ENCODE peak calls at places on chromosomes 5 and 9, in eight cellular contexts. One of them, this sample, is unnamed.

GRCh38 chr5:32217886-32218396 is 43.8 kb upstream of the GOLPH3 start:
- DNase-seq in mesenchymal stem cell: peak; percentile 17
- DNase-seq in CD8-positive, alpha-beta memory T cell: no peak
- DNase-seq in lower lobe of right lung: no peak
- DNase-seq in neural progenitor cell: peak; percentile 42
- DNase-seq in iPS DF 6.9: no peak
- DNase-seq in prostate gland: peak; percentile 64
- DNase-seq in breast epithelium: peak; percentile 37
- DNase-seq in this sample: no peak

GRCh38 chr9:128689820-128690683 is 1.0 kb downstream of the SET start:
- DNase-seq in mesenchymal stem cell: peak; percentile 63
- DNase-seq in iPS DF 6.9: no peak
- DNase-seq in breast epithelium: no peak
- DNase-seq in lower lobe of right lung: peak; percentile 51
- DNase-seq in CD8-positive, alpha-beta memory T cell: peak; percentile 48
- DNase-seq in prostate gland: peak; percentile 38
- DNase-seq in neural progenitor cell: peak; percentile 79
- DNase-seq in this sample: peak; percentile 82

GRCh38 chr5:155089649-155090048 is 76.1 kb downstream of the KIF4B start:
- DNase-seq in breast epithelium: no peak
- DNase-seq in mesenchymal stem cell: peak; percentile 9
- DNase-seq in neural progenitor cell: no peak
- DNase-seq in iPS DF 6.9: no peak
- DNase-seq in CD8-positive, alpha-beta memory T cell: no peak
- DNase-seq in prostate gland: no peak
- DNase-seq in lower lobe of right lung: no peak
- DNase-seq in this sample: no peak

GRCh38 chr5:81819556-81820314 is 68.8 kb upstream of the SSBP2 start:
- DNase-seq in mesenchymal stem cell: no peak
- DNase-seq in lower lobe of right lung: no peak
- DNase-seq in neural progenitor cell: no peak
- DNase-seq in prostate gland: no peak
- DNase-seq in CD8-positive, alpha-beta memory T cell: no peak
- DNase-seq in breast epithelium: no peak
- DNase-seq in iPS DF 6.9: no peak
- DNase-seq in this sample: no peak

GRCh38 chr9:122001491-122002201 is 91.5 kb downstream of the TTLL11 start:
- DNase-seq in neural progenitor cell: no peak
- DNase-seq in prostate gland: no peak
- DNase-seq in breast epithelium: no peak
- DNase-seq in iPS DF 6.9: no peak
- DNase-seq in CD8-positive, alpha-beta memory T cell: no peak
- DNase-seq in mesenchymal stem cell: no peak
- DNase-seq in lower lobe of right lung: no peak
- DNase-seq in this sample: peak; percentile 66

GRCh38 chr5:92613546-92613945 is 967.5 kb downstream of the NR2F1-AS1 start:
- DNase-seq in neural progenitor cell: no peak
- DNase-seq in prostate gland: no peak
- DNase-seq in lower lobe of right lung: no peak
- DNase-seq in mesenchymal stem cell: peak; percentile 27
- DNase-seq in breast epithelium: no peak
- DNase-seq in CD8-positive, alpha-beta memory T cell: no peak
- DNase-seq in iPS DF 6.9: no peak
- DNase-seq in this sample: no peak

GRCh38 chr5:159149085-159149484 is 49.4 kb upstream of the EBF1 start:
- DNase-seq in mesenchymal stem cell: no peak
- DNase-seq in neural progenitor cell: no peak
- DNase-seq in iPS DF 6.9: no peak
- DNase-seq in prostate gland: no peak
- DNase-seq in breast epithelium: no peak
- DNase-seq in lower lobe of right lung: no peak
- DNase-seq in CD8-positive, alpha-beta memory T cell: no peak
- DNase-seq in this sample: no peak

GRCh38 chr9:21679432-21679831 is 123.0 kb upstream of the MTAP start:
- DNase-seq in lower lobe of right lung: no peak
- DNase-seq in prostate gland: no peak
- DNase-seq in breast epithelium: no peak
- DNase-seq in iPS DF 6.9: no peak
- DNase-seq in CD8-positive, alpha-beta memory T cell: no peak
- DNase-seq in mesenchymal stem cell: no peak
- DNase-seq in neural progenitor cell: no peak
- DNase-seq in this sample: no peak

GRCh38 chr5:180603076-180603591 is 11.8 kb upstream of the SCGB3A1 start:
- DNase-seq in CD8-positive, alpha-beta memory T cell: no peak
- DNase-seq in mesenchymal stem cell: no peak
- DNase-seq in neural progenitor cell: no peak
- DNase-seq in lower lobe of right lung: peak; percentile 37
- DNase-seq in prostate gland: no peak
- DNase-seq in breast epithelium: no peak
- DNase-seq in iPS DF 6.9: no peak
- DNase-seq in this sample: no peak

GRCh38 chr5:72498284-72498683 is 8.9 kb downstream of the ZNF366 start:
- DNase-seq in CD8-positive, alpha-beta memory T cell: no peak
- DNase-seq in iPS DF 6.9: no peak
- DNase-seq in prostate gland: no peak
- DNase-seq in lower lobe of right lung: no peak
- DNase-seq in mesenchymal stem cell: peak; percentile 63
- DNase-seq in breast epithelium: no peak
- DNase-seq in neural progenitor cell: no peak
- DNase-seq in this sample: no peak

GRCh38 chr5:43601454-43602260 is 1.3 kb upstream of the NNT start:
- DNase-seq in lower lobe of right lung: no peak
- DNase-seq in breast epithelium: no peak
- DNase-seq in neural progenitor cell: no peak
- DNase-seq in prostate gland: no peak
- DNase-seq in mesenchymal stem cell: peak; percentile 74
- DNase-seq in CD8-positive, alpha-beta memory T cell: no peak
- DNase-seq in iPS DF 6.9: no peak
- DNase-seq in this sample: no peak

GRCh38 chr9:110912701-110913291 is 125.5 kb downstream of the LPAR1 start:
- DNase-seq in iPS DF 6.9: no peak
- DNase-seq in prostate gland: no peak
- DNase-seq in mesenchymal stem cell: peak; percentile 77
- DNase-seq in breast epithelium: no peak
- DNase-seq in CD8-positive, alpha-beta memory T cell: no peak
- DNase-seq in neural progenitor cell: no peak
- DNase-seq in lower lobe of right lung: no peak
- DNase-seq in this sample: no peak

GRCh38 chr5:36728697-36729543 is 122.5 kb downstream of the SLC1A3 start:
- DNase-seq in breast epithelium: no peak
- DNase-seq in CD8-positive, alpha-beta memory T cell: peak; percentile 50
- DNase-seq in prostate gland: peak; percentile 27
- DNase-seq in lower lobe of right lung: no peak
- DNase-seq in mesenchymal stem cell: peak; percentile 71
- DNase-seq in iPS DF 6.9: no peak
- DNase-seq in neural progenitor cell: peak; percentile 76
- DNase-seq in this sample: no peak

GRCh38 chr5:77629553-77630245 is 8.8 kb downstream of the OTP start:
- DNase-seq in neural progenitor cell: peak; percentile 58
- DNase-seq in breast epithelium: no peak
- DNase-seq in iPS DF 6.9: no peak
- DNase-seq in prostate gland: no peak
- DNase-seq in CD8-positive, alpha-beta memory T cell: no peak
- DNase-seq in lower lobe of right lung: no peak
- DNase-seq in mesenchymal stem cell: no peak
- DNase-seq in this sample: peak; percentile 77

GRCh38 chr5:77630246-77631165 is 8.0 kb downstream of the OTP start:
- DNase-seq in lower lobe of right lung: peak; percentile 56
- DNase-seq in breast epithelium: no peak
- DNase-seq in CD8-positive, alpha-beta memory T cell: no peak
- DNase-seq in neural progenitor cell: peak; percentile 86
- DNase-seq in iPS DF 6.9: no peak
- DNase-seq in mesenchymal stem cell: peak; percentile 46
- DNase-seq in prostate gland: no peak
- DNase-seq in this sample: peak; percentile 90

GRCh38 chr5:77628840-77629552 is 9.5 kb downstream of the OTP start:
- DNase-seq in breast epithelium: no peak
- DNase-seq in iPS DF 6.9: no peak
- DNase-seq in prostate gland: no peak
- DNase-seq in lower lobe of right lung: no peak
- DNase-seq in CD8-positive, alpha-beta memory T cell: no peak
- DNase-seq in neural progenitor cell: peak; percentile 36
- DNase-seq in mesenchymal stem cell: no peak
- DNase-seq in this sample: peak; percentile 51

GRCh38 chr5:77631166-77631582 is 7.3 kb downstream of the OTP start:
- DNase-seq in neural progenitor cell: no peak
- DNase-seq in breast epithelium: no peak
- DNase-seq in CD8-positive, alpha-beta memory T cell: no peak
- DNase-seq in mesenchymal stem cell: no peak
- DNase-seq in prostate gland: no peak
- DNase-seq in iPS DF 6.9: no peak
- DNase-seq in lower lobe of right lung: no peak
- DNase-seq in this sample: no peak

DNA sequence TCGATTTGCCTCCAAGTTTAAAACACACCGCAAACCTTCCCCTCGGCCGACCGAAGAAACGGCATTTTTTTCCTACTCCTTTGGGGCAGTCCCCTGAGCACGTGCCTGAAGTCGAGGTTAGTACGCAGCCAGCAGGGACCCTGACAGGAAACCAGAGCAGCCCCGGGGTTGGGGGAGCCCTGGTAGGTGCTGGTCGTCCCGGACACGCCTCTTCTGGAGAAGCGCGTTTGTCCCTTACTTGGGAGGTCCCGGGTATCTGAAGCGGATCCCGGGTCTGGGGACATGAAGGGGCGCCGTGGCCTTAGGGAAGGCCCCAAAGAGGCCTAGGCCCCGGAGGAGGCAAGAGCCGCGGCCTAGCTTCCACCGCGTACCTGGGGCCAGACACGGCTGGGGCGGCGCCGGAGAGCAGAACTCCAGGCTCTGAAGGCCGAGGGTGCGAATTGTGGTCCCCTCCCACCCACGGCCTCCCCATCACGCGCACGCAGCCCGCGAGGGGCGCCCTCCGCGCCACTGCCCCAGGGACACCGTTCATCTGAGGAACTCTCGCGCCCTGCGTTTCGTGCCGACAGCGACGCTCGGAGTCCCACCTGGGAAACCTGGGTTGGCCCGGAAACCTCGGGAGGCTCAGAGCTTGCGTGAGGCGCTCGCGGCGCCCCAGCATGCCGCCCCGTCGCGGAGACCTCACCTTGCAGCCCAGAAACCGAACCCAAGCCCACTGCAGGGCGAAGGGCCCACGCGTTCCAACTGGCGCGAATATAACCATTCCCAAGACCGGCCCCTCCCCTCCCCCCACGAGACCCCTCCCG is 10.4 kb downstream of the OTP start:
- DNase-seq in CD8-positive, alpha-beta memory T cell: no peak
- DNase-seq in prostate gland: no peak
- DNase-seq in mesenchymal stem cell: no peak
- DNase-seq in breast epithelium: no peak
- DNase-seq in neural progenitor cell: peak; percentile 61
- DNase-seq in iPS DF 6.9: no peak
- DNase-seq in lower lobe of right lung: no peak
- DNase-seq in this sample: peak; percentile 81
- H3K4me3 ChIP-seq in CD8-positive, alpha-beta memory T cell: no peak overlapping the region
- H3K4me3 ChIP-seq in prostate gland: no peak overlapping the region
- H3K4me3 ChIP-seq in mesenchymal stem cell: no peak overlapping the region
- H3K4me3 ChIP-seq in breast epithelium: no peak overlapping the region
- H3K4me3 ChIP-seq in neural progenitor cell: no peak overlapping the region
- H3K4me3 ChIP-seq in iPS DF 6.9: peak overlapping the region; percentile 21
- H3K4me3 ChIP-seq in lower lobe of right lung: no peak overlapping the region
- H3K4me3 ChIP-seq in this sample: no peak overlapping the region

GRCh38 chr5:38009754-38010386 is 170.0 kb upstream of the GDNF start:
- DNase-seq in prostate gland: no peak
- DNase-seq in CD8-positive, alpha-beta memory T cell: no peak
- DNase-seq in lower lobe of right lung: no peak
- DNase-seq in breast epithelium: no peak
- DNase-seq in iPS DF 6.9: no peak
- DNase-seq in mesenchymal stem cell: peak; percentile 28
- DNase-seq in neural progenitor cell: no peak
- DNase-seq in this sample: no peak
- H3K27ac ChIP-seq in prostate gland: no peak overlapping the region
- H3K27ac ChIP-seq in CD8-positive, alpha-beta memory T cell: no peak overlapping the region
- H3K27ac ChIP-seq in lower lobe of right lung: no peak overlapping the region
- H3K27ac ChIP-seq in breast epithelium: no peak overlapping the region
- H3K27ac ChIP-seq in iPS DF 6.9: no peak overlapping the region
- H3K27ac ChIP-seq in mesenchymal stem cell: no peak overlapping the region
- H3K27ac ChIP-seq in neural progenitor cell: no peak overlapping the region
- H3K27ac ChIP-seq in this sample: no peak overlapping the region

GRCh38 chr9:96029722-96030515 is 154.4 kb downstream of the ERCC6L2 start:
- DNase-seq in mesenchymal stem cell: no peak
- DNase-seq in neural progenitor cell: no peak
- DNase-seq in breast epithelium: no peak
- DNase-seq in prostate gland: no peak
- DNase-seq in iPS DF 6.9: no peak
- DNase-seq in CD8-positive, alpha-beta memory T cell: no peak
- DNase-seq in lower lobe of right lung: no peak
- DNase-seq in this sample: no peak

GRCh38 chr9:96025995-96026572 is 150.6 kb downstream of the ERCC6L2 start:
- DNase-seq in mesenchymal stem cell: no peak
- DNase-seq in CD8-positive, alpha-beta memory T cell: no peak
- DNase-seq in iPS DF 6.9: peak; percentile 55
- DNase-seq in lower lobe of right lung: no peak
- DNase-seq in prostate gland: no peak
- DNase-seq in neural progenitor cell: peak; percentile 79
- DNase-seq in breast epithelium: no peak
- DNase-seq in this sample: peak; percentile 94

GRCh38 chr9:96027271-96028131 is 152.0 kb downstream of the ERCC6L2 start:
- DNase-seq in breast epithelium: no peak
- DNase-seq in iPS DF 6.9: no peak
- DNase-seq in lower lobe of right lung: no peak
- DNase-seq in CD8-positive, alpha-beta memory T cell: no peak
- DNase-seq in mesenchymal stem cell: no peak
- DNase-seq in prostate gland: no peak
- DNase-seq in neural progenitor cell: peak; percentile 56
- DNase-seq in this sample: peak; percentile 79

GRCh38 chr9:96022445-96023031 is 147.0 kb downstream of the ERCC6L2 start:
- DNase-seq in neural progenitor cell: peak; percentile 71
- DNase-seq in iPS DF 6.9: no peak
- DNase-seq in mesenchymal stem cell: no peak
- DNase-seq in CD8-positive, alpha-beta memory T cell: no peak
- DNase-seq in prostate gland: no peak
- DNase-seq in breast epithelium: no peak
- DNase-seq in lower lobe of right lung: peak; percentile 70
- DNase-seq in this sample: peak; percentile 84

GRCh38 chr9:96026655-96027213 is 151.2 kb downstream of the ERCC6L2 start:
- DNase-seq in mesenchymal stem cell: no peak
- DNase-seq in neural progenitor cell: no peak
- DNase-seq in CD8-positive, alpha-beta memory T cell: no peak
- DNase-seq in iPS DF 6.9: no peak
- DNase-seq in breast epithelium: no peak
- DNase-seq in prostate gland: no peak
- DNase-seq in lower lobe of right lung: no peak
- DNase-seq in this sample: no peak
- H3K4me3 ChIP-seq in mesenchymal stem cell: no peak overlapping the region
- H3K4me3 ChIP-seq in neural progenitor cell: peak overlapping the region; percentile 45
- H3K4me3 ChIP-seq in CD8-positive, alpha-beta memory T cell: peak overlapping the region; percentile 41
- H3K4me3 ChIP-seq in iPS DF 6.9: peak overlapping the region; percentile 30
- H3K4me3 ChIP-seq in breast epithelium: peak overlapping the region; percentile 61
- H3K4me3 ChIP-seq in prostate gland: no peak overlapping the region
- H3K4me3 ChIP-seq in lower lobe of right lung: no peak overlapping the region
- H3K4me3 ChIP-seq in this sample: no peak overlapping the region

DNA sequence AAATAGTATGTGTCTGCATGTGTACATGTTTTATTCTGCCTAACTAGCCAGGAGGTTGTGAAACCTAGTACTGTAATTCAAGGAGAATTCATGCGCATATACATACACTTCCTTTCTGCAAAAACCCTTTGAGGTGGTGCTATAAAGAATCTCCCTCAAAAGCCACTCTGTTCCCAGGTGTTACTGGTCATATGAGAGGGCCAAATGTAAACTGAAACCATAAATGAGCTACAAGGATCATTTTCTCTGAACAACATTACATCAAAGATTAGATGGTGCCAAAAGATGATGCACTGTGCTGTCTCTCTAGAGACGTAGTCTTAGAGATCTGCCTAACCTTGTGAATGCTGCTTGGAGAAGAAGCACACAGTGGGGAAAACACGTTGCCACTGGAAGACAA is 15.7 kb downstream of the NREP start:
- DNase-seq in CD8-positive, alpha-beta memory T cell: no peak
- DNase-seq in mesenchymal stem cell: no peak
- DNase-seq in iPS DF 6.9: no peak
- DNase-seq in prostate gland: no peak
- DNase-seq in lower lobe of right lung: no peak
- DNase-seq in breast epithelium: no peak
- DNase-seq in neural progenitor cell: no peak
- DNase-seq in this sample: no peak
- H3K27ac ChIP-seq in CD8-positive, alpha-beta memory T cell: no peak overlapping the region
- H3K27ac ChIP-seq in mesenchymal stem cell: no peak overlapping the region
- H3K27ac ChIP-seq in iPS DF 6.9: no peak overlapping the region
- H3K27ac ChIP-seq in prostate gland: no peak overlapping the region
- H3K27ac ChIP-seq in lower lobe of right lung: no peak overlapping the region
- H3K27ac ChIP-seq in breast epithelium: no peak overlapping the region
- H3K27ac ChIP-seq in neural progenitor cell: no peak overlapping the region
- H3K27ac ChIP-seq in this sample: no peak overlapping the region

This sample was measured in endodermal cell.